ENCODE peak calls at places on chromosomes 1 and 21, in ten cellular contexts. One of them, this sample, is unnamed.

GRCh38 chr1:3274972-3275371 is 179.5 kb upstream of the ARHGEF16 start:
- DNase-seq in tibial nerve: no peak
- DNase-seq in neural progenitor cell: no peak
- DNase-seq in CD8-positive, alpha-beta memory T cell: no peak
- DNase-seq in uterus: no peak
- DNase-seq in GM23248: no peak
- DNase-seq in upper lobe of right lung: no peak
- DNase-seq in fibroblast of lung: no peak
- DNase-seq in HCT116: no peak
- DNase-seq in trophoblast cell: no peak
- DNase-seq in this sample: no peak

GRCh38 chr1:230711245-230711644 is 2.7 kb downstream of the AGT start:
- DNase-seq in tibial nerve: no peak
- DNase-seq in neural progenitor cell: no peak
- DNase-seq in CD8-positive, alpha-beta memory T cell: no peak
- DNase-seq in uterus: no peak
- DNase-seq in GM23248: no peak
- DNase-seq in upper lobe of right lung: no peak
- DNase-seq in fibroblast of lung: peak; percentile 33
- DNase-seq in HCT116: no peak
- DNase-seq in trophoblast cell: no peak
- DNase-seq in this sample: no peak

GRCh38 chr1:59481915-59482505 is 185.1 kb downstream of the FGGY start:
- DNase-seq in tibial nerve: no peak
- DNase-seq in neural progenitor cell: no peak
- DNase-seq in CD8-positive, alpha-beta memory T cell: no peak
- DNase-seq in uterus: no peak
- DNase-seq in GM23248: peak; percentile 42
- DNase-seq in upper lobe of right lung: no peak
- DNase-seq in fibroblast of lung: peak; percentile 52
- DNase-seq in HCT116: no peak
- DNase-seq in trophoblast cell: no peak
- DNase-seq in this sample: peak; percentile 49

GRCh38 chr1:18546026-18546425 is 65.3 kb downstream of the KLHDC7A start:
- DNase-seq in tibial nerve: no peak
- DNase-seq in neural progenitor cell: no peak
- DNase-seq in CD8-positive, alpha-beta memory T cell: peak; percentile 17
- DNase-seq in uterus: no peak
- DNase-seq in GM23248: no peak
- DNase-seq in upper lobe of right lung: no peak
- DNase-seq in fibroblast of lung: no peak
- DNase-seq in HCT116: no peak
- DNase-seq in trophoblast cell: no peak
- DNase-seq in this sample: no peak

GRCh38 chr1:167650266-167651160 is 20.5 kb downstream of the RCSD1 start:
- DNase-seq in tibial nerve: no peak
- DNase-seq in neural progenitor cell: no peak
- DNase-seq in CD8-positive, alpha-beta memory T cell: no peak
- DNase-seq in uterus: no peak
- DNase-seq in GM23248: no peak
- DNase-seq in upper lobe of right lung: no peak
- DNase-seq in fibroblast of lung: no peak
- DNase-seq in HCT116: no peak
- DNase-seq in trophoblast cell: no peak
- DNase-seq in this sample: no peak

GRCh38 chr1:145545055-145545454 is 62.7 kb upstream of the GPR89A start:
- DNase-seq in tibial nerve: no peak
- DNase-seq in neural progenitor cell: no peak
- DNase-seq in CD8-positive, alpha-beta memory T cell: no peak
- DNase-seq in uterus: no peak
- DNase-seq in GM23248: peak; percentile 20
- DNase-seq in upper lobe of right lung: no peak
- DNase-seq in fibroblast of lung: no peak
- DNase-seq in HCT116: no peak
- DNase-seq in trophoblast cell: no peak
- DNase-seq in this sample: no peak

GRCh38 chr21:46183910-46184624 is at the start of gene SPATC1L:
- DNase-seq in tibial nerve: no peak
- DNase-seq in neural progenitor cell: peak; percentile 86
- DNase-seq in CD8-positive, alpha-beta memory T cell: no peak
- DNase-seq in uterus: peak; percentile 76
- DNase-seq in GM23248: peak; percentile 80
- DNase-seq in upper lobe of right lung: peak; percentile 84
- DNase-seq in fibroblast of lung: peak; percentile 85
- DNase-seq in HCT116: no peak
- DNase-seq in trophoblast cell: no peak
- DNase-seq in this sample: peak; percentile 40

GRCh38 chr1:9838946-9839345 is 15.2 kb upstream of the CLSTN1 start:
- DNase-seq in tibial nerve: no peak
- DNase-seq in neural progenitor cell: no peak
- DNase-seq in CD8-positive, alpha-beta memory T cell: peak; percentile 11
- DNase-seq in uterus: no peak
- DNase-seq in GM23248: no peak
- DNase-seq in upper lobe of right lung: peak; percentile 39
- DNase-seq in fibroblast of lung: no peak
- DNase-seq in HCT116: no peak
- DNase-seq in trophoblast cell: no peak
- DNase-seq in this sample: no peak

DNA sequence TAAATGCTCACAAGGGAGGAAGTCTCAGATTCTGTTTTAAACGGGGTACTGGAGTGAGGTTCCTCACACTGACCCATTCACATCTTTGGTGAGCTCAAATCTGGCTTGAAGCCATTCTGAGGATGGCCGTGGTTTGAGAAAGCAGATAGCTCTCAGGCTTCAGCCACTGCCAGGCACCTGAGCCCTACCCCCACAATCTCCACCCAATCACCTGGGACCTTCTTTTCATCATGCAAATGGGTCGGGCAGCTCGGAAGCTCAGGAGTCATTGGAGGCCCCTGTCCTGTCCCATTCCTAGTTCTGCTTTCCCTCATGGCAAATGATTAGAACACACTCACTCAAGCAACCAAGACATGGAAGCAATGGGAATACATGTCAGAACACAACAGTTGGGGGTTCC is 141.4 kb upstream of the ETS2 start:
- DNase-seq in tibial nerve: no peak
- DNase-seq in neural progenitor cell: no peak
- DNase-seq in CD8-positive, alpha-beta memory T cell: no peak
- DNase-seq in uterus: no peak
- DNase-seq in GM23248: no peak
- DNase-seq in upper lobe of right lung: no peak
- DNase-seq in fibroblast of lung: no peak
- DNase-seq in HCT116: no peak
- DNase-seq in trophoblast cell: no peak
- DNase-seq in this sample: no peak
- H3K27me3 ChIP-seq in tibial nerve: no peaks in the 10 kb centered on the region
- H3K27me3 ChIP-seq in neural progenitor cell: peaks cover 50% of the 10 kb centered on the region
- H3K27me3 ChIP-seq in CD8-positive, alpha-beta memory T cell: no peaks in the 10 kb centered on the region
- H3K27me3 ChIP-seq in uterus: peaks cover 4% of the 10 kb centered on the region
- H3K27me3 ChIP-seq in GM23248: peaks cover 64% of the 10 kb centered on the region
- H3K27me3 ChIP-seq in upper lobe of right lung: peaks cover 18% of the 10 kb centered on the region
- H3K27me3 ChIP-seq in fibroblast of lung: peaks cover 56% of the 10 kb centered on the region
- H3K27me3 ChIP-seq in HCT116: no peaks in the 10 kb centered on the region
- H3K27me3 ChIP-seq in trophoblast cell: peaks cover 23% of the 10 kb centered on the region
- H3K27me3 ChIP-seq in this sample: peaks cover 38% of the 10 kb centered on the region

DNA sequence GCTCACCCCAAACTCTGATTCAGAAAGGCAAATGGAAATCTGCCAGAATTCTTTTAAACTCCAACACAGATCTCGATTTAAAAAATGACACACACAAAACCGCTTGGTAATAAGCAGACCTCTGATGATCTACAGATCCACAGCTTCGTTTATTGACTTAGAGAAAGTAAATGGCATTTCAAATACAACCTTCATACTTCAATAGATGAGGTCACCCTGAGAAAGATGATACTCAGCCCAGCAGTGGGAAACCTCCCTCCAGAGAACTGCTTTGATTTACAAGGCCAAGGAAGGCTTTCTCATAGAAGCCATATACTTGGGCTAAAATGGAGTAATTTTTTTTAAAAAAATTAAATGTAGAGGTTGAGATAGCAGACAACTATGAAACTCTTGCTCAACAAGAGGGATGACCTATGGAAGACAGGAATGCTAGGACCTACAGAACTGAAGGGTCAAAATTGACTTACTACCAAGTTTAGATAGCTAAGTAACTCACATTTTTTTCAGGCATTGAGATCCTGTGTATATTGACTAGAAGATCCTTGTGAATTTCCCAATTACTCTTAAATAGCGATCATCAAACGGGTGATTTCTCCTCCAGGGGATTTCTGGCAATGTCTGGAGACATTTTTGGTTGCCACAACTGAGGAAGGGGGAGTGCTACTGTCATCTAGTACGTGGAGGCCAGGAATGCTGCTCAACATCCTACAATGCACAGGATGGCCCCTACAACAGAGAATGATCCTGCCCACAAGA is 143.9 kb downstream of the CLIC6 start:
- DNase-seq in tibial nerve: no peak
- DNase-seq in neural progenitor cell: no peak
- DNase-seq in CD8-positive, alpha-beta memory T cell: no peak
- DNase-seq in uterus: no peak
- DNase-seq in GM23248: peak; percentile 90
- DNase-seq in upper lobe of right lung: no peak
- DNase-seq in fibroblast of lung: peak; percentile 96
- DNase-seq in HCT116: no peak
- DNase-seq in trophoblast cell: peak; percentile 92
- DNase-seq in this sample: peak; percentile 88
- H3K27ac ChIP-seq in tibial nerve: no peak overlapping the region
- H3K27ac ChIP-seq in neural progenitor cell: no peak overlapping the region
- H3K27ac ChIP-seq in CD8-positive, alpha-beta memory T cell: no peak overlapping the region
- H3K27ac ChIP-seq in uterus: no peak overlapping the region
- H3K27ac ChIP-seq in GM23248: peak overlapping the region; percentile 100
- H3K27ac ChIP-seq in upper lobe of right lung: no peak overlapping the region
- H3K27ac ChIP-seq in fibroblast of lung: peak overlapping the region; percentile 84
- H3K27ac ChIP-seq in HCT116: peak overlapping the region; percentile 21
- H3K27ac ChIP-seq in trophoblast cell: peak overlapping the region; percentile 94
- H3K27ac ChIP-seq in this sample: peak overlapping the region; percentile 67

GRCh38 chr1:179090923-179091322 is 9.1 kb downstream of the TOR3A start:
- DNase-seq in tibial nerve: no peak
- DNase-seq in neural progenitor cell: no peak
- DNase-seq in CD8-positive, alpha-beta memory T cell: no peak
- DNase-seq in uterus: no peak
- DNase-seq in GM23248: no peak
- DNase-seq in upper lobe of right lung: no peak
- DNase-seq in fibroblast of lung: no peak
- DNase-seq in HCT116: no peak
- DNase-seq in trophoblast cell: no peak
- DNase-seq in this sample: no peak
- H3K36me3 ChIP-seq in tibial nerve: peaks cover 93% of the 10 kb centered on the region
- H3K36me3 ChIP-seq in neural progenitor cell: no peaks in the 10 kb centered on the region
- H3K36me3 ChIP-seq in CD8-positive, alpha-beta memory T cell: peaks cover 28% of the 10 kb centered on the region
- H3K36me3 ChIP-seq in uterus: no peaks in the 10 kb centered on the region
- H3K36me3 ChIP-seq in GM23248: peaks cover 42% of the 10 kb centered on the region
- H3K36me3 ChIP-seq in upper lobe of right lung: peaks cover 58% of the 10 kb centered on the region
- H3K36me3 ChIP-seq in fibroblast of lung: peaks cover 16% of the 10 kb centered on the region
- H3K36me3 ChIP-seq in HCT116: peaks cover 30% of the 10 kb centered on the region
- H3K36me3 ChIP-seq in trophoblast cell: peaks cover 29% of the 10 kb centered on the region
- H3K36me3 ChIP-seq in this sample: peaks cover 85% of the 10 kb centered on the region

DNA sequence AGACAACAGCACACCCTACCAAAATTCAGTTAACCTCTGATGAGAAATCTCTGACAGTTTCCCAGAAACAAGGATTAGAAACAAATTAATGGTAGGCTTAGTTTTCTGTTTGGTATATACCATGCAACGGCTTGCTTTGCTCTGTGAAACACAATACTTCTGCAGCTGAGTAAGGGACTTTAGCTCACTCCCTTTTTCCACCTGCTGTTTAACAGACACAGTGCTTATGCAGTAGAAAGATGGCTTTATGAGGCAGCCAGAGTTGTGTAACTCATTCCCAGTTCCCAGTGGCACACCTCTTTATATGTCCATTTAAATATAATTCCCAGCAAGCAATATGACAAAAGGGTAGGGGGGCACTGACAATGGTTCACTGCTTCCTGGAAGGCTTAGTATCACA is 124.0 kb downstream of the PIGK start:
- DNase-seq in tibial nerve: no peak
- DNase-seq in neural progenitor cell: no peak
- DNase-seq in CD8-positive, alpha-beta memory T cell: no peak
- DNase-seq in uterus: no peak
- DNase-seq in GM23248: no peak
- DNase-seq in upper lobe of right lung: no peak
- DNase-seq in fibroblast of lung: no peak
- DNase-seq in HCT116: no peak
- DNase-seq in trophoblast cell: no peak
- DNase-seq in this sample: no peak
- H3K27me3 ChIP-seq in tibial nerve: no peaks in the 10 kb centered on the region
- H3K27me3 ChIP-seq in neural progenitor cell: no peaks in the 10 kb centered on the region
- H3K27me3 ChIP-seq in CD8-positive, alpha-beta memory T cell: no peaks in the 10 kb centered on the region
- H3K27me3 ChIP-seq in uterus: no peaks in the 10 kb centered on the region
- H3K27me3 ChIP-seq in GM23248: no peaks in the 10 kb centered on the region
- H3K27me3 ChIP-seq in upper lobe of right lung: no peaks in the 10 kb centered on the region
- H3K27me3 ChIP-seq in fibroblast of lung: no peaks in the 10 kb centered on the region
- H3K27me3 ChIP-seq in HCT116: no peaks in the 10 kb centered on the region
- H3K27me3 ChIP-seq in trophoblast cell: no peaks in the 10 kb centered on the region
- H3K27me3 ChIP-seq in this sample: no peaks in the 10 kb centered on the region

GRCh38 chr1:205301842-205302588 is 19.5 kb downstream of the NUAK2 start:
- DNase-seq in tibial nerve: no peak
- DNase-seq in neural progenitor cell: no peak
- DNase-seq in CD8-positive, alpha-beta memory T cell: no peak
- DNase-seq in uterus: no peak
- DNase-seq in GM23248: peak; percentile 53
- DNase-seq in upper lobe of right lung: no peak
- DNase-seq in fibroblast of lung: peak; percentile 69
- DNase-seq in HCT116: no peak
- DNase-seq in trophoblast cell: peak; percentile 60
- DNase-seq in this sample: no peak
- H3K27ac ChIP-seq in tibial nerve: peak overlapping the region; percentile 68
- H3K27ac ChIP-seq in neural progenitor cell: peak overlapping the region; percentile 100
- H3K27ac ChIP-seq in CD8-positive, alpha-beta memory T cell: no peak overlapping the region
- H3K27ac ChIP-seq in uterus: peak overlapping the region; percentile 3
- H3K27ac ChIP-seq in GM23248: peak overlapping the region; percentile 95
- H3K27ac ChIP-seq in upper lobe of right lung: peak overlapping the region; percentile 81
- H3K27ac ChIP-seq in fibroblast of lung: peak overlapping the region; percentile 88
- H3K27ac ChIP-seq in HCT116: peak overlapping the region; percentile 74
- H3K27ac ChIP-seq in trophoblast cell: peak overlapping the region; percentile 90
- H3K27ac ChIP-seq in this sample: peak overlapping the region; percentile 94

This sample was measured in SJSA1.